ENCODE peak calls at places on chromosomes 2 and 18, in six cellular contexts. One of them, this sample, is unnamed.

GRCh38 chr2:80549901-80550300 is 245.3 kb upstream of the LRRTM1 start:
- DNase-seq in AG04450: no peak
- DNase-seq in uterus: no peak
- DNase-seq in GM12891: no peak
- DNase-seq in WTC11: no peak
- DNase-seq in activated naive CD8-positive, alpha-beta T cell treated with anti-CD3 and anti-CD28 coated beads for 36 hours: no peak
- DNase-seq in this sample: no peak

GRCh38 chr2:55148269-55148668 is 83.8 kb downstream of the CLHC1 start:
- DNase-seq in uterus: no peak
- DNase-seq in WTC11: no peak
- DNase-seq in GM12891: no peak
- DNase-seq in activated naive CD8-positive, alpha-beta T cell treated with anti-CD3 and anti-CD28 coated beads for 36 hours: no peak
- DNase-seq in AG04450: no peak
- DNase-seq in this sample: no peak

GRCh38 chr2:6968319-6969100 is 51.3 kb downstream of the RNF144A start:
- DNase-seq in uterus: no peak
- DNase-seq in activated naive CD8-positive, alpha-beta T cell treated with anti-CD3 and anti-CD28 coated beads for 36 hours: no peak
- DNase-seq in GM12891: no peak
- DNase-seq in WTC11: no peak
- DNase-seq in AG04450: no peak
- DNase-seq in this sample: no peak

GRCh38 chr2:101830146-101830545 is 132.6 kb downstream of the MAP4K4 start:
- DNase-seq in AG04450: no peak
- DNase-seq in WTC11: no peak
- DNase-seq in activated naive CD8-positive, alpha-beta T cell treated with anti-CD3 and anti-CD28 coated beads for 36 hours: no peak
- DNase-seq in uterus: no peak
- DNase-seq in GM12891: no peak
- DNase-seq in this sample: no peak

GRCh38 chr18:77118256-77119090 is 14.1 kb downstream of the MBP start:
- DNase-seq in WTC11: no peak
- DNase-seq in uterus: peak; percentile 8
- DNase-seq in activated naive CD8-positive, alpha-beta T cell treated with anti-CD3 and anti-CD28 coated beads for 36 hours: no peak
- DNase-seq in GM12891: no peak
- DNase-seq in AG04450: no peak
- DNase-seq in this sample: no peak

GRCh38 chr2:230218411-230218810 is 1.4 kb downstream of the SP110 start:
- DNase-seq in GM12891: no peak
- DNase-seq in WTC11: no peak
- DNase-seq in uterus: no peak
- DNase-seq in activated naive CD8-positive, alpha-beta T cell treated with anti-CD3 and anti-CD28 coated beads for 36 hours: no peak
- DNase-seq in AG04450: no peak
- DNase-seq in this sample: no peak

GRCh38 chr18:45962866-45963265 is 4.3 kb downstream of the EPG5 start:
- DNase-seq in AG04450: no peak
- DNase-seq in GM12891: no peak
- DNase-seq in uterus: no peak
- DNase-seq in WTC11: no peak
- DNase-seq in activated naive CD8-positive, alpha-beta T cell treated with anti-CD3 and anti-CD28 coated beads for 36 hours: no peak
- DNase-seq in this sample: no peak

GRCh38 chr2:207725815-207726578 is 14.6 kb downstream of the CCNYL1 start:
- DNase-seq in activated naive CD8-positive, alpha-beta T cell treated with anti-CD3 and anti-CD28 coated beads for 36 hours: no peak
- DNase-seq in AG04450: no peak
- DNase-seq in WTC11: no peak
- DNase-seq in uterus: no peak
- DNase-seq in GM12891: no peak
- DNase-seq in this sample: no peak

GRCh38 chr2:217356795-217357194 is 496.9 kb upstream of the TNP1 start:
- DNase-seq in uterus: no peak
- DNase-seq in WTC11: no peak
- DNase-seq in AG04450: no peak
- DNase-seq in activated naive CD8-positive, alpha-beta T cell treated with anti-CD3 and anti-CD28 coated beads for 36 hours: no peak
- DNase-seq in GM12891: no peak
- DNase-seq in this sample: no peak

GRCh38 chr2:86274918-86275275 is 62.5 kb downstream of the REEP1 start:
- DNase-seq in GM12891: no peak
- DNase-seq in AG04450: no peak
- DNase-seq in WTC11: no peak
- DNase-seq in activated naive CD8-positive, alpha-beta T cell treated with anti-CD3 and anti-CD28 coated beads for 36 hours: no peak
- DNase-seq in uterus: no peak
- DNase-seq in this sample: no peak

GRCh38 chr18:11544060-11544633 is 65.2 kb upstream of the SLC35G4 start:
- DNase-seq in activated naive CD8-positive, alpha-beta T cell treated with anti-CD3 and anti-CD28 coated beads for 36 hours: no peak
- DNase-seq in WTC11: no peak
- DNase-seq in uterus: no peak
- DNase-seq in GM12891: no peak
- DNase-seq in AG04450: no peak
- DNase-seq in this sample: no peak

GRCh38 chr2:66439291-66440010 is 4.5 kb downstream of the MEIS1 start:
- DNase-seq in uterus: no peak
- DNase-seq in activated naive CD8-positive, alpha-beta T cell treated with anti-CD3 and anti-CD28 coated beads for 36 hours: no peak
- DNase-seq in AG04450: no peak
- DNase-seq in WTC11: peak; percentile 55
- DNase-seq in GM12891: no peak
- DNase-seq in this sample: no peak

GRCh38 chr2:183892315-183892941 is 705.9 kb upstream of the ZNF804A start:
- DNase-seq in AG04450: no peak
- DNase-seq in GM12891: no peak
- DNase-seq in WTC11: no peak
- DNase-seq in uterus: no peak
- DNase-seq in activated naive CD8-positive, alpha-beta T cell treated with anti-CD3 and anti-CD28 coated beads for 36 hours: no peak
- DNase-seq in this sample: no peak

GRCh38 chr2:23375448-23375847 is 9.5 kb upstream of the KLHL29 start:
- DNase-seq in uterus: no peak
- DNase-seq in GM12891: no peak
- DNase-seq in AG04450: no peak
- DNase-seq in activated naive CD8-positive, alpha-beta T cell treated with anti-CD3 and anti-CD28 coated beads for 36 hours: no peak
- DNase-seq in WTC11: no peak
- DNase-seq in this sample: no peak

GRCh38 chr2:120494446-120494845 is 148.5 kb downstream of the INHBB start:
- DNase-seq in WTC11: no peak
- DNase-seq in AG04450: no peak
- DNase-seq in activated naive CD8-positive, alpha-beta T cell treated with anti-CD3 and anti-CD28 coated beads for 36 hours: no peak
- DNase-seq in uterus: no peak
- DNase-seq in GM12891: no peak
- DNase-seq in this sample: no peak

GRCh38 chr2:239113164-239113563 is 265.3 kb downstream of the TWIST2 start:
- DNase-seq in activated naive CD8-positive, alpha-beta T cell treated with anti-CD3 and anti-CD28 coated beads for 36 hours: no peak
- DNase-seq in uterus: peak; percentile 42
- DNase-seq in WTC11: no peak
- DNase-seq in AG04450: no peak
- DNase-seq in GM12891: no peak
- DNase-seq in this sample: no peak

GRCh38 chr2:235612551-235612950 is 118.7 kb downstream of the AGAP1 start:
- DNase-seq in uterus: no peak
- DNase-seq in AG04450: no peak
- DNase-seq in activated naive CD8-positive, alpha-beta T cell treated with anti-CD3 and anti-CD28 coated beads for 36 hours: no peak
- DNase-seq in GM12891: no peak
- DNase-seq in WTC11: no peak
- DNase-seq in this sample: no peak

GRCh38 chr2:218892693-218893348 is 12.2 kb downstream of the WNT10A start:
- DNase-seq in uterus: peak; percentile 44
- DNase-seq in activated naive CD8-positive, alpha-beta T cell treated with anti-CD3 and anti-CD28 coated beads for 36 hours: peak; percentile 84
- DNase-seq in WTC11: peak; percentile 72
- DNase-seq in GM12891: peak; percentile 73
- DNase-seq in AG04450: no peak
- DNase-seq in this sample: no peak

GRCh38 chr18:55401638-55402191 is 186.3 kb downstream of the TCF4 start:
- DNase-seq in GM12891: no peak
- DNase-seq in uterus: peak; percentile 39
- DNase-seq in AG04450: peak; percentile 49
- DNase-seq in WTC11: peak; percentile 56
- DNase-seq in activated naive CD8-positive, alpha-beta T cell treated with anti-CD3 and anti-CD28 coated beads for 36 hours: no peak
- DNase-seq in this sample: no peak

GRCh38 chr18:46148810-46149209 is 44.6 kb downstream of the HAUS1 start:
- DNase-seq in GM12891: no peak
- DNase-seq in AG04450: no peak
- DNase-seq in WTC11: peak; percentile 66
- DNase-seq in uterus: peak; percentile 15
- DNase-seq in activated naive CD8-positive, alpha-beta T cell treated with anti-CD3 and anti-CD28 coated beads for 36 hours: peak; percentile 26
- DNase-seq in this sample: no peak

GRCh38 chr2:181790716-181791649 is 100.5 kb upstream of the ITPRID2 start:
- DNase-seq in uterus: no peak
- DNase-seq in GM12891: no peak
- DNase-seq in WTC11: no peak
- DNase-seq in activated naive CD8-positive, alpha-beta T cell treated with anti-CD3 and anti-CD28 coated beads for 36 hours: peak; percentile 15
- DNase-seq in AG04450: peak; percentile 91
- DNase-seq in this sample: peak; percentile 51

GRCh38 chr18:34951625-34952379 is 89.4 kb upstream of the MAPRE2 start:
- DNase-seq in WTC11: no peak
- DNase-seq in activated naive CD8-positive, alpha-beta T cell treated with anti-CD3 and anti-CD28 coated beads for 36 hours: no peak
- DNase-seq in uterus: no peak
- DNase-seq in GM12891: no peak
- DNase-seq in AG04450: no peak
- DNase-seq in this sample: no peak

GRCh38 chr2:53129851-53130250 is 637.8 kb upstream of the CHAC2 start:
- DNase-seq in uterus: no peak
- DNase-seq in GM12891: no peak
- DNase-seq in WTC11: no peak
- DNase-seq in activated naive CD8-positive, alpha-beta T cell treated with anti-CD3 and anti-CD28 coated beads for 36 hours: no peak
- DNase-seq in AG04450: peak; percentile 47
- DNase-seq in this sample: no peak

GRCh38 chr18:6837904-6838303 is 108.4 kb downstream of the ARHGAP28 start:
- DNase-seq in GM12891: no peak
- DNase-seq in WTC11: no peak
- DNase-seq in activated naive CD8-positive, alpha-beta T cell treated with anti-CD3 and anti-CD28 coated beads for 36 hours: no peak
- DNase-seq in AG04450: no peak
- DNase-seq in uterus: no peak
- DNase-seq in this sample: no peak

GRCh38 chr2:211144078-211144477 is 587.7 kb downstream of the CPS1 start:
- DNase-seq in activated naive CD8-positive, alpha-beta T cell treated with anti-CD3 and anti-CD28 coated beads for 36 hours: no peak
- DNase-seq in WTC11: no peak
- DNase-seq in uterus: no peak
- DNase-seq in GM12891: no peak
- DNase-seq in AG04450: no peak
- DNase-seq in this sample: peak; percentile 47

GRCh38 chr2:68088950-68089349 is 26.1 kb upstream of the C1D start:
- DNase-seq in WTC11: no peak
- DNase-seq in GM12891: no peak
- DNase-seq in uterus: no peak
- DNase-seq in AG04450: no peak
- DNase-seq in activated naive CD8-positive, alpha-beta T cell treated with anti-CD3 and anti-CD28 coated beads for 36 hours: no peak
- DNase-seq in this sample: no peak

GRCh38 chr2:37389984-37390765 is 45.7 kb downstream of the QPCT start:
- DNase-seq in uterus: peak; percentile 33
- DNase-seq in activated naive CD8-positive, alpha-beta T cell treated with anti-CD3 and anti-CD28 coated beads for 36 hours: peak; percentile 70
- DNase-seq in GM12891: peak; percentile 42
- DNase-seq in WTC11: no peak
- DNase-seq in AG04450: no peak
- DNase-seq in this sample: no peak

GRCh38 chr2:219722276-219722883 is 95.0 kb downstream of the SLC4A3 start:
- DNase-seq in activated naive CD8-positive, alpha-beta T cell treated with anti-CD3 and anti-CD28 coated beads for 36 hours: no peak
- DNase-seq in uterus: no peak
- DNase-seq in GM12891: no peak
- DNase-seq in WTC11: no peak
- DNase-seq in AG04450: no peak
- DNase-seq in this sample: no peak

GRCh38 chr2:47697000-47697601 is 85.8 kb upstream of the MSH6 start:
- DNase-seq in uterus: no peak
- DNase-seq in activated naive CD8-positive, alpha-beta T cell treated with anti-CD3 and anti-CD28 coated beads for 36 hours: no peak
- DNase-seq in WTC11: no peak
- DNase-seq in AG04450: no peak
- DNase-seq in GM12891: no peak
- DNase-seq in this sample: no peak

GRCh38 chr2:63432373-63432772 is 155.9 kb downstream of the WDPCP start:
- DNase-seq in activated naive CD8-positive, alpha-beta T cell treated with anti-CD3 and anti-CD28 coated beads for 36 hours: no peak
- DNase-seq in GM12891: no peak
- DNase-seq in WTC11: no peak
- DNase-seq in AG04450: peak; percentile 20
- DNase-seq in uterus: no peak
- DNase-seq in this sample: no peak